ENCODE peak calls at places on chromosome 10, in ten cellular contexts. One of them, this sample, is unnamed.

GRCh38 chr10:74363727-74364126 is 212.7 kb downstream of the ADK start:
- DNase-seq in erythroblast: no peak
- DNase-seq in IMR-90: no peak
- DNase-seq in ovary: no peak
- DNase-seq in NB4: peak
- DNase-seq in HepG2: no peak
- DNase-seq in lower leg skin: no peak
- DNase-seq in right lobe of liver: no peak
- DNase-seq in tibial nerve: no peak
- DNase-seq in stomach: no peak
- DNase-seq in this sample: no peak

GRCh38 chr10:132070724-132071123 is 5.0 kb downstream of the JAKMIP3 start:
- DNase-seq in erythroblast: no peak
- DNase-seq in IMR-90: no peak
- DNase-seq in ovary: no peak
- DNase-seq in NB4: no peak
- DNase-seq in HepG2: no peak
- DNase-seq in lower leg skin: no peak
- DNase-seq in right lobe of liver: no peak
- DNase-seq in tibial nerve: no peak
- DNase-seq in stomach: no peak
- DNase-seq in this sample: no peak

GRCh38 chr10:61897671-61898434 is 3.6 kb upstream of the ARID5B start:
- DNase-seq in erythroblast: peak
- DNase-seq in IMR-90: peak
- DNase-seq in ovary: peak
- DNase-seq in NB4: peak
- DNase-seq in HepG2: no peak
- DNase-seq in lower leg skin: peak
- DNase-seq in right lobe of liver: peak
- DNase-seq in tibial nerve: peak
- DNase-seq in stomach: peak
- DNase-seq in this sample: no peak

GRCh38 chr10:24891823-24892222 is 60.6 kb downstream of the PRTFDC1 start:
- DNase-seq in erythroblast: no peak
- DNase-seq in IMR-90: peak
- DNase-seq in ovary: no peak
- DNase-seq in NB4: no peak
- DNase-seq in HepG2: no peak
- DNase-seq in lower leg skin: no peak
- DNase-seq in right lobe of liver: no peak
- DNase-seq in tibial nerve: no peak
- DNase-seq in stomach: no peak
- DNase-seq in this sample: no peak

GRCh38 chr10:6173203-6173602 is 29.5 kb upstream of the PFKFB3 start:
- DNase-seq in erythroblast: peak
- DNase-seq in IMR-90: no peak
- DNase-seq in ovary: no peak
- DNase-seq in NB4: peak
- DNase-seq in HepG2: peak
- DNase-seq in lower leg skin: no peak
- DNase-seq in right lobe of liver: no peak
- DNase-seq in tibial nerve: no peak
- DNase-seq in stomach: no peak
- DNase-seq in this sample: no peak

GRCh38 chr10:76359001-76359400 is 927.6 kb downstream of the LRMDA start:
- DNase-seq in erythroblast: no peak
- DNase-seq in IMR-90: no peak
- DNase-seq in ovary: no peak
- DNase-seq in NB4: no peak
- DNase-seq in HepG2: no peak
- DNase-seq in lower leg skin: no peak
- DNase-seq in right lobe of liver: no peak
- DNase-seq in tibial nerve: no peak
- DNase-seq in stomach: no peak
- DNase-seq in this sample: no peak

GRCh38 chr10:93463723-93464511 is 18.2 kb downstream of the MYOF start:
- DNase-seq in erythroblast: no peak
- DNase-seq in IMR-90: peak
- DNase-seq in ovary: peak
- DNase-seq in NB4: peak
- DNase-seq in HepG2: no peak
- DNase-seq in lower leg skin: no peak
- DNase-seq in right lobe of liver: no peak
- DNase-seq in tibial nerve: no peak
- DNase-seq in stomach: no peak
- DNase-seq in this sample: no peak

GRCh38 chr10:122499491-122499941 is 38.2 kb downstream of the HTRA1 start:
- DNase-seq in erythroblast: no peak
- DNase-seq in IMR-90: peak
- DNase-seq in ovary: peak
- DNase-seq in NB4: no peak
- DNase-seq in HepG2: no peak
- DNase-seq in lower leg skin: peak
- DNase-seq in right lobe of liver: no peak
- DNase-seq in tibial nerve: no peak
- DNase-seq in stomach: no peak
- DNase-seq in this sample: no peak

GRCh38 chr10:35335133-35335532 is 1.2 kb upstream of the CCNY start:
- DNase-seq in erythroblast: peak
- DNase-seq in IMR-90: peak
- DNase-seq in ovary: no peak
- DNase-seq in NB4: no peak
- DNase-seq in HepG2: peak
- DNase-seq in lower leg skin: no peak
- DNase-seq in right lobe of liver: no peak
- DNase-seq in tibial nerve: no peak
- DNase-seq in stomach: no peak
- DNase-seq in this sample: no peak

GRCh38 chr10:7583626-7584025 is 83.1 kb downstream of the ITIH5 start:
- DNase-seq in erythroblast: no peak
- DNase-seq in IMR-90: no peak
- DNase-seq in ovary: no peak
- DNase-seq in NB4: no peak
- DNase-seq in HepG2: no peak
- DNase-seq in lower leg skin: no peak
- DNase-seq in right lobe of liver: no peak
- DNase-seq in tibial nerve: no peak
- DNase-seq in stomach: no peak
- DNase-seq in this sample: no peak
- TF ChIP-seq POLR2A in erythroblast: no peak
- TF ChIP-seq POLR2A in IMR-90: no peak
- TF ChIP-seq POLR2A in ovary: no peak
- TF ChIP-seq POLR2A in NB4: no peak
- TF ChIP-seq POLR2A in HepG2: no peak
- TF ChIP-seq POLR2A in lower leg skin: no peak
- TF ChIP-seq POLR2A in right lobe of liver: no peak
- TF ChIP-seq POLR2A in tibial nerve: no peak
- TF ChIP-seq POLR2A in stomach: no peak
- TF ChIP-seq POLR2A in this sample: no peak

GRCh38 chr10:100373298-100374136 is 26.5 kb downstream of the SCD start:
- DNase-seq in erythroblast: peak
- DNase-seq in IMR-90: peak
- DNase-seq in ovary: peak
- DNase-seq in NB4: peak
- DNase-seq in HepG2: peak
- DNase-seq in lower leg skin: peak
- DNase-seq in right lobe of liver: peak
- DNase-seq in tibial nerve: peak
- DNase-seq in stomach: peak
- DNase-seq in this sample: peak

GRCh38 chr10:100370976-100371706 is 24.1 kb downstream of the SCD start:
- DNase-seq in erythroblast: peak
- DNase-seq in IMR-90: peak
- DNase-seq in ovary: peak
- DNase-seq in NB4: peak
- DNase-seq in HepG2: peak
- DNase-seq in lower leg skin: peak
- DNase-seq in right lobe of liver: peak
- DNase-seq in tibial nerve: peak
- DNase-seq in stomach: peak
- DNase-seq in this sample: peak

GRCh38 chr10:100374137-100374655 is 27.2 kb downstream of the SCD start:
- DNase-seq in erythroblast: no peak
- DNase-seq in IMR-90: no peak
- DNase-seq in ovary: no peak
- DNase-seq in NB4: no peak
- DNase-seq in HepG2: peak
- DNase-seq in lower leg skin: no peak
- DNase-seq in right lobe of liver: no peak
- DNase-seq in tibial nerve: no peak
- DNase-seq in stomach: no peak
- DNase-seq in this sample: no peak

GRCh38 chr10:100370561-100370975 is 23.5 kb downstream of the SCD start:
- DNase-seq in erythroblast: peak
- DNase-seq in IMR-90: peak
- DNase-seq in ovary: no peak
- DNase-seq in NB4: peak
- DNase-seq in HepG2: peak
- DNase-seq in lower leg skin: peak
- DNase-seq in right lobe of liver: no peak
- DNase-seq in tibial nerve: no peak
- DNase-seq in stomach: no peak
- DNase-seq in this sample: no peak

GRCh38 chr10:100372415-100373297 is 25.6 kb downstream of the SCD start:
- DNase-seq in erythroblast: no peak
- DNase-seq in IMR-90: no peak
- DNase-seq in ovary: no peak
- DNase-seq in NB4: no peak
- DNase-seq in HepG2: no peak
- DNase-seq in lower leg skin: no peak
- DNase-seq in right lobe of liver: no peak
- DNase-seq in tibial nerve: no peak
- DNase-seq in stomach: no peak
- DNase-seq in this sample: no peak
- TF ChIP-seq POLR2A in erythroblast: no peak
- TF ChIP-seq POLR2A in IMR-90: peak
- TF ChIP-seq POLR2A in ovary: no peak
- TF ChIP-seq POLR2A in NB4: no peak
- TF ChIP-seq POLR2A in HepG2: no peak
- TF ChIP-seq POLR2A in lower leg skin: no peak
- TF ChIP-seq POLR2A in right lobe of liver: peak
- TF ChIP-seq POLR2A in tibial nerve: no peak
- TF ChIP-seq POLR2A in stomach: no peak
- TF ChIP-seq POLR2A in this sample: peak

GRCh38 chr10:69334258-69335062 is 56.2 kb downstream of the HK1 start:
- DNase-seq in erythroblast: peak
- DNase-seq in IMR-90: no peak
- DNase-seq in ovary: no peak
- DNase-seq in NB4: no peak
- DNase-seq in HepG2: no peak
- DNase-seq in lower leg skin: no peak
- DNase-seq in right lobe of liver: no peak
- DNase-seq in tibial nerve: no peak
- DNase-seq in stomach: no peak
- DNase-seq in this sample: no peak
- TF ChIP-seq POLR2A in erythroblast: peak
- TF ChIP-seq POLR2A in IMR-90: no peak
- TF ChIP-seq POLR2A in ovary: no peak
- TF ChIP-seq POLR2A in NB4: no peak
- TF ChIP-seq POLR2A in HepG2: no peak
- TF ChIP-seq POLR2A in lower leg skin: no peak
- TF ChIP-seq POLR2A in right lobe of liver: no peak
- TF ChIP-seq POLR2A in tibial nerve: no peak
- TF ChIP-seq POLR2A in stomach: no peak
- TF ChIP-seq POLR2A in this sample: no peak

GRCh38 chr10:77493239-77493806 is 144.3 kb downstream of the KCNMA1 start:
- DNase-seq in erythroblast: no peak
- DNase-seq in IMR-90: no peak
- DNase-seq in ovary: no peak
- DNase-seq in NB4: no peak
- DNase-seq in HepG2: no peak
- DNase-seq in lower leg skin: no peak
- DNase-seq in right lobe of liver: peak
- DNase-seq in tibial nerve: no peak
- DNase-seq in stomach: no peak
- DNase-seq in this sample: no peak
- TF ChIP-seq POLR2A in erythroblast: no peak
- TF ChIP-seq POLR2A in IMR-90: no peak
- TF ChIP-seq POLR2A in ovary: no peak
- TF ChIP-seq POLR2A in NB4: no peak
- TF ChIP-seq POLR2A in HepG2: no peak
- TF ChIP-seq POLR2A in lower leg skin: no peak
- TF ChIP-seq POLR2A in right lobe of liver: no peak
- TF ChIP-seq POLR2A in tibial nerve: no peak
- TF ChIP-seq POLR2A in stomach: no peak
- TF ChIP-seq POLR2A in this sample: no peak

GRCh38 chr10:133379152-133379800 is at the start of gene PAOX:
- DNase-seq in erythroblast: peak
- DNase-seq in IMR-90: peak
- DNase-seq in ovary: peak
- DNase-seq in NB4: peak
- DNase-seq in HepG2: no peak
- DNase-seq in lower leg skin: peak
- DNase-seq in right lobe of liver: peak
- DNase-seq in tibial nerve: peak
- DNase-seq in stomach: peak
- DNase-seq in this sample: peak
- TF ChIP-seq POLR2A in erythroblast: no peak
- TF ChIP-seq POLR2A in IMR-90: no peak
- TF ChIP-seq POLR2A in ovary: no peak
- TF ChIP-seq POLR2A in NB4: no peak
- TF ChIP-seq POLR2A in HepG2: no peak
- TF ChIP-seq POLR2A in lower leg skin: no peak
- TF ChIP-seq POLR2A in right lobe of liver: peak
- TF ChIP-seq POLR2A in tibial nerve: peak
- TF ChIP-seq POLR2A in stomach: no peak
- TF ChIP-seq POLR2A in this sample: peak

GRCh38 chr10:110646417-110647135 is 2.4 kb downstream of the RBM20 start:
- DNase-seq in erythroblast: no peak
- DNase-seq in IMR-90: no peak
- DNase-seq in ovary: no peak
- DNase-seq in NB4: no peak
- DNase-seq in HepG2: no peak
- DNase-seq in lower leg skin: no peak
- DNase-seq in right lobe of liver: no peak
- DNase-seq in tibial nerve: no peak
- DNase-seq in stomach: no peak
- DNase-seq in this sample: no peak

GRCh38 chr10:110642204-110642979 is 1.7 kb upstream of the RBM20 start:
- DNase-seq in erythroblast: no peak
- DNase-seq in IMR-90: no peak
- DNase-seq in ovary: no peak
- DNase-seq in NB4: no peak
- DNase-seq in HepG2: no peak
- DNase-seq in lower leg skin: no peak
- DNase-seq in right lobe of liver: no peak
- DNase-seq in tibial nerve: no peak
- DNase-seq in stomach: no peak
- DNase-seq in this sample: no peak

GRCh38 chr10:110642980-110643655 is 1.0 kb upstream of the RBM20 start:
- DNase-seq in erythroblast: no peak
- DNase-seq in IMR-90: no peak
- DNase-seq in ovary: no peak
- DNase-seq in NB4: no peak
- DNase-seq in HepG2: no peak
- DNase-seq in lower leg skin: no peak
- DNase-seq in right lobe of liver: no peak
- DNase-seq in tibial nerve: no peak
- DNase-seq in stomach: no peak
- DNase-seq in this sample: no peak

GRCh38 chr10:110644598-110645462 is 694 bp downstream of the RBM20 start:
- DNase-seq in erythroblast: no peak
- DNase-seq in IMR-90: no peak
- DNase-seq in ovary: no peak
- DNase-seq in NB4: no peak
- DNase-seq in HepG2: no peak
- DNase-seq in lower leg skin: no peak
- DNase-seq in right lobe of liver: no peak
- DNase-seq in tibial nerve: no peak
- DNase-seq in stomach: no peak
- DNase-seq in this sample: no peak

GRCh38 chr10:110643670-110644597 is at the start of gene RBM20:
- DNase-seq in erythroblast: no peak
- DNase-seq in IMR-90: no peak
- DNase-seq in ovary: no peak
- DNase-seq in NB4: peak
- DNase-seq in HepG2: no peak
- DNase-seq in lower leg skin: no peak
- DNase-seq in right lobe of liver: peak
- DNase-seq in tibial nerve: no peak
- DNase-seq in stomach: no peak
- DNase-seq in this sample: peak
- TF ChIP-seq POLR2A in erythroblast: no peak
- TF ChIP-seq POLR2A in IMR-90: no peak
- TF ChIP-seq POLR2A in ovary: no peak
- TF ChIP-seq POLR2A in NB4: no peak
- TF ChIP-seq POLR2A in HepG2: no peak
- TF ChIP-seq POLR2A in lower leg skin: no peak
- TF ChIP-seq POLR2A in right lobe of liver: no peak
- TF ChIP-seq POLR2A in tibial nerve: no peak
- TF ChIP-seq POLR2A in stomach: no peak
- TF ChIP-seq POLR2A in this sample: no peak